ENCODE peak calls at places on chromosomes 6 and 20, in five cellular contexts. One of them, this sample, is unnamed.

GRCh38 chr20:40930561-40930960 is 98.1 kb upstream of the TOP1 start:
- DNase-seq in T follicular helper cell: no peak
- DNase-seq in stimulated activated CD8-positive, alpha-beta memory T cell treated with anti-CD3 and anti-CD28 coated beads, Interleukin-2, amount 100 ng/mL, for 1 hour: no peak
- DNase-seq in cardiac fibroblast: peak
- DNase-seq in glutamatergic neuron: no peak
- DNase-seq in this sample: no peak

GRCh38 chr6:138654715-138655634 is 118.6 kb upstream of the CCDC28A start:
- DNase-seq in T follicular helper cell: no peak
- DNase-seq in stimulated activated CD8-positive, alpha-beta memory T cell treated with anti-CD3 and anti-CD28 coated beads, Interleukin-2, amount 100 ng/mL, for 1 hour: no peak
- DNase-seq in glutamatergic neuron: no peak
- DNase-seq in cardiac fibroblast: peak
- DNase-seq in this sample: no peak

GRCh38 chr6:63466242-63466733 is 106.0 kb upstream of the LOC128125822 start:
- DNase-seq in cardiac fibroblast: no peak
- DNase-seq in glutamatergic neuron: no peak
- DNase-seq in T follicular helper cell: no peak
- DNase-seq in stimulated activated CD8-positive, alpha-beta memory T cell treated with anti-CD3 and anti-CD28 coated beads, Interleukin-2, amount 100 ng/mL, for 1 hour: no peak
- DNase-seq in this sample: no peak

GRCh38 chr20:18679020-18679419 is 91.2 kb downstream of the DTD1 start:
- DNase-seq in T follicular helper cell: no peak
- DNase-seq in stimulated activated CD8-positive, alpha-beta memory T cell treated with anti-CD3 and anti-CD28 coated beads, Interleukin-2, amount 100 ng/mL, for 1 hour: no peak
- DNase-seq in glutamatergic neuron: no peak
- DNase-seq in cardiac fibroblast: peak
- DNase-seq in this sample: no peak

GRCh38 chr6:39804666-39805065 is 12.5 kb downstream of the DAAM2 start:
- DNase-seq in glutamatergic neuron: no peak
- DNase-seq in cardiac fibroblast: peak
- DNase-seq in T follicular helper cell: no peak
- DNase-seq in stimulated activated CD8-positive, alpha-beta memory T cell treated with anti-CD3 and anti-CD28 coated beads, Interleukin-2, amount 100 ng/mL, for 1 hour: no peak
- DNase-seq in this sample: no peak

GRCh38 chr6:25660512-25660911 is 8.5 kb downstream of the SCGN start:
- DNase-seq in stimulated activated CD8-positive, alpha-beta memory T cell treated with anti-CD3 and anti-CD28 coated beads, Interleukin-2, amount 100 ng/mL, for 1 hour: no peak
- DNase-seq in T follicular helper cell: no peak
- DNase-seq in cardiac fibroblast: peak
- DNase-seq in glutamatergic neuron: no peak
- DNase-seq in this sample: no peak

GRCh38 chr20:64051033-64051452 is 1.6 kb upstream of the SOX18 start:
- DNase-seq in stimulated activated CD8-positive, alpha-beta memory T cell treated with anti-CD3 and anti-CD28 coated beads, Interleukin-2, amount 100 ng/mL, for 1 hour: no peak
- DNase-seq in T follicular helper cell: no peak
- DNase-seq in glutamatergic neuron: no peak
- DNase-seq in cardiac fibroblast: no peak
- DNase-seq in this sample: no peak

GRCh38 chr6:37690964-37691735 is 6.5 kb downstream of the MDGA1 start:
- DNase-seq in glutamatergic neuron: no peak
- DNase-seq in stimulated activated CD8-positive, alpha-beta memory T cell treated with anti-CD3 and anti-CD28 coated beads, Interleukin-2, amount 100 ng/mL, for 1 hour: no peak
- DNase-seq in T follicular helper cell: no peak
- DNase-seq in cardiac fibroblast: peak
- DNase-seq in this sample: no peak

GRCh38 chr6:40131675-40132074 is 197.4 kb upstream of the MOCS1 start:
- DNase-seq in cardiac fibroblast: no peak
- DNase-seq in stimulated activated CD8-positive, alpha-beta memory T cell treated with anti-CD3 and anti-CD28 coated beads, Interleukin-2, amount 100 ng/mL, for 1 hour: no peak
- DNase-seq in glutamatergic neuron: no peak
- DNase-seq in T follicular helper cell: no peak
- DNase-seq in this sample: no peak

GRCh38 chr20:53660078-53660909 is 66.7 kb upstream of the ZNF217 start:
- DNase-seq in T follicular helper cell: no peak
- DNase-seq in stimulated activated CD8-positive, alpha-beta memory T cell treated with anti-CD3 and anti-CD28 coated beads, Interleukin-2, amount 100 ng/mL, for 1 hour: no peak
- DNase-seq in glutamatergic neuron: no peak
- DNase-seq in cardiac fibroblast: peak
- DNase-seq in this sample: peak

GRCh38 chr20:63785646-63786255 is 45.3 kb downstream of the ZBTB46 start:
- DNase-seq in stimulated activated CD8-positive, alpha-beta memory T cell treated with anti-CD3 and anti-CD28 coated beads, Interleukin-2, amount 100 ng/mL, for 1 hour: no peak
- DNase-seq in glutamatergic neuron: no peak
- DNase-seq in T follicular helper cell: no peak
- DNase-seq in cardiac fibroblast: no peak
- DNase-seq in this sample: no peak

GRCh38 chr6:47308674-47309325 is 905 bp downstream of the TNFRSF21 start:
- DNase-seq in cardiac fibroblast: peak
- DNase-seq in stimulated activated CD8-positive, alpha-beta memory T cell treated with anti-CD3 and anti-CD28 coated beads, Interleukin-2, amount 100 ng/mL, for 1 hour: no peak
- DNase-seq in glutamatergic neuron: peak
- DNase-seq in T follicular helper cell: no peak
- DNase-seq in this sample: no peak

GRCh38 chr6:75233097-75233615 is 10.4 kb downstream of the COX7A2 start:
- DNase-seq in glutamatergic neuron: no peak
- DNase-seq in stimulated activated CD8-positive, alpha-beta memory T cell treated with anti-CD3 and anti-CD28 coated beads, Interleukin-2, amount 100 ng/mL, for 1 hour: no peak
- DNase-seq in cardiac fibroblast: no peak
- DNase-seq in T follicular helper cell: no peak
- DNase-seq in this sample: no peak

GRCh38 chr20:858011-858410 is 24.5 kb downstream of the FAM110A start:
- DNase-seq in glutamatergic neuron: no peak
- DNase-seq in stimulated activated CD8-positive, alpha-beta memory T cell treated with anti-CD3 and anti-CD28 coated beads, Interleukin-2, amount 100 ng/mL, for 1 hour: no peak
- DNase-seq in T follicular helper cell: no peak
- DNase-seq in cardiac fibroblast: no peak
- DNase-seq in this sample: no peak

GRCh38 chr6:53322188-53323029 is 26.3 kb downstream of the ELOVL5 start:
- DNase-seq in glutamatergic neuron: no peak
- DNase-seq in T follicular helper cell: no peak
- DNase-seq in cardiac fibroblast: peak
- DNase-seq in stimulated activated CD8-positive, alpha-beta memory T cell treated with anti-CD3 and anti-CD28 coated beads, Interleukin-2, amount 100 ng/mL, for 1 hour: no peak
- DNase-seq in this sample: no peak

GRCh38 chr6:43723737-43724295 is 36.2 kb upstream of the MRPS18A start:
- DNase-seq in glutamatergic neuron: no peak
- DNase-seq in stimulated activated CD8-positive, alpha-beta memory T cell treated with anti-CD3 and anti-CD28 coated beads, Interleukin-2, amount 100 ng/mL, for 1 hour: no peak
- DNase-seq in cardiac fibroblast: peak
- DNase-seq in T follicular helper cell: peak
- DNase-seq in this sample: peak

GRCh38 chr6:106446983-106447382 is 86.5 kb downstream of the CRYBG1 start:
- DNase-seq in cardiac fibroblast: no peak
- DNase-seq in glutamatergic neuron: no peak
- DNase-seq in stimulated activated CD8-positive, alpha-beta memory T cell treated with anti-CD3 and anti-CD28 coated beads, Interleukin-2, amount 100 ng/mL, for 1 hour: no peak
- DNase-seq in T follicular helper cell: no peak
- DNase-seq in this sample: no peak

GRCh38 chr20:56626367-56627121 is 2.6 kb upstream of the TFAP2C start:
- DNase-seq in glutamatergic neuron: peak
- DNase-seq in stimulated activated CD8-positive, alpha-beta memory T cell treated with anti-CD3 and anti-CD28 coated beads, Interleukin-2, amount 100 ng/mL, for 1 hour: no peak
- DNase-seq in cardiac fibroblast: no peak
- DNase-seq in T follicular helper cell: no peak
- DNase-seq in this sample: no peak

GRCh38 chr6:8236956-8237355 is 134.6 kb upstream of the EEF1E1 start:
- DNase-seq in T follicular helper cell: no peak
- DNase-seq in cardiac fibroblast: no peak
- DNase-seq in glutamatergic neuron: no peak
- DNase-seq in stimulated activated CD8-positive, alpha-beta memory T cell treated with anti-CD3 and anti-CD28 coated beads, Interleukin-2, amount 100 ng/mL, for 1 hour: no peak
- DNase-seq in this sample: no peak

GRCh38 chr6:166252601-166253000 is 55.6 kb downstream of the PRR18 start:
- DNase-seq in T follicular helper cell: no peak
- DNase-seq in stimulated activated CD8-positive, alpha-beta memory T cell treated with anti-CD3 and anti-CD28 coated beads, Interleukin-2, amount 100 ng/mL, for 1 hour: no peak
- DNase-seq in glutamatergic neuron: no peak
- DNase-seq in cardiac fibroblast: no peak
- DNase-seq in this sample: no peak

GRCh38 chr6:35050291-35050987 is 90.7 kb downstream of the TCP11 start:
- DNase-seq in cardiac fibroblast: no peak
- DNase-seq in glutamatergic neuron: no peak
- DNase-seq in stimulated activated CD8-positive, alpha-beta memory T cell treated with anti-CD3 and anti-CD28 coated beads, Interleukin-2, amount 100 ng/mL, for 1 hour: no peak
- DNase-seq in T follicular helper cell: no peak
- DNase-seq in this sample: no peak

GRCh38 chr6:90144396-90144795 is 152.2 kb downstream of the BACH2 start:
- DNase-seq in glutamatergic neuron: no peak
- DNase-seq in stimulated activated CD8-positive, alpha-beta memory T cell treated with anti-CD3 and anti-CD28 coated beads, Interleukin-2, amount 100 ng/mL, for 1 hour: no peak
- DNase-seq in cardiac fibroblast: no peak
- DNase-seq in T follicular helper cell: no peak
- DNase-seq in this sample: no peak

GRCh38 chr20:5127204-5127858 is 523 bp downstream of the CDS2 start:
- DNase-seq in cardiac fibroblast: peak
- DNase-seq in glutamatergic neuron: peak
- DNase-seq in stimulated activated CD8-positive, alpha-beta memory T cell treated with anti-CD3 and anti-CD28 coated beads, Interleukin-2, amount 100 ng/mL, for 1 hour: peak
- DNase-seq in T follicular helper cell: peak
- DNase-seq in this sample: peak

This sample was measured in CD4-positive, alpha-beta T cell.